ENCODE peak calls at places on chromosomes 6 and 20, in eight cellular contexts. One of them, this sample, is unnamed.

GRCh38 chr20:4329232-4329631 is 313.9 kb upstream of the RNF24 start:
- DNase-seq in CD4-positive, alpha-beta T cell: no peak
- DNase-seq in heart right ventricle: no peak
- DNase-seq in A549: peak
- DNase-seq in left ventricle myocardium inferior: no peak
- DNase-seq in mammary epithelial cell: no peak
- DNase-seq in pancreas: no peak
- DNase-seq in keratinocyte: no peak
- DNase-seq in this sample: no peak

GRCh38 chr6:170523256-170524187 is 29.6 kb downstream of the PSMB1 start:
- DNase-seq in CD4-positive, alpha-beta T cell: no peak
- DNase-seq in heart right ventricle: no peak
- DNase-seq in A549: no peak
- DNase-seq in left ventricle myocardium inferior: no peak
- DNase-seq in mammary epithelial cell: no peak
- DNase-seq in pancreas: no peak
- DNase-seq in keratinocyte: no peak
- DNase-seq in this sample: no peak

GRCh38 chr6:151430886-151431285 is 21.0 kb downstream of the RMND1 start:
- DNase-seq in CD4-positive, alpha-beta T cell: no peak
- DNase-seq in heart right ventricle: no peak
- DNase-seq in A549: no peak
- DNase-seq in left ventricle myocardium inferior: no peak
- DNase-seq in mammary epithelial cell: no peak
- DNase-seq in pancreas: no peak
- DNase-seq in keratinocyte: no peak
- DNase-seq in this sample: no peak

GRCh38 chr6:45923831-45924391 is 91.7 kb downstream of the CLIC5 start:
- DNase-seq in CD4-positive, alpha-beta T cell: no peak
- DNase-seq in heart right ventricle: no peak
- DNase-seq in A549: no peak
- DNase-seq in left ventricle myocardium inferior: no peak
- DNase-seq in mammary epithelial cell: peak
- DNase-seq in pancreas: no peak
- DNase-seq in keratinocyte: peak
- DNase-seq in this sample: no peak

GRCh38 chr6:161367472-161367871 is 93.6 kb upstream of the AGPAT4 start:
- DNase-seq in CD4-positive, alpha-beta T cell: no peak
- DNase-seq in heart right ventricle: no peak
- DNase-seq in A549: no peak
- DNase-seq in left ventricle myocardium inferior: no peak
- DNase-seq in mammary epithelial cell: no peak
- DNase-seq in pancreas: no peak
- DNase-seq in keratinocyte: no peak
- DNase-seq in this sample: no peak

GRCh38 chr6:20708367-20709124 is 174.3 kb downstream of the CDKAL1 start:
- DNase-seq in CD4-positive, alpha-beta T cell: no peak
- DNase-seq in heart right ventricle: no peak
- DNase-seq in A549: no peak
- DNase-seq in left ventricle myocardium inferior: no peak
- DNase-seq in mammary epithelial cell: peak
- DNase-seq in pancreas: no peak
- DNase-seq in keratinocyte: no peak
- DNase-seq in this sample: no peak

GRCh38 chr20:46011631-46012482 is 3.1 kb downstream of the MMP9 start:
- DNase-seq in CD4-positive, alpha-beta T cell: no peak
- DNase-seq in heart right ventricle: peak
- DNase-seq in A549: peak
- DNase-seq in left ventricle myocardium inferior: peak
- DNase-seq in mammary epithelial cell: no peak
- DNase-seq in pancreas: no peak
- DNase-seq in keratinocyte: no peak
- DNase-seq in this sample: peak

GRCh38 chr20:37071481-37071911 is 24.3 kb downstream of the RBL1 start:
- DNase-seq in CD4-positive, alpha-beta T cell: no peak
- DNase-seq in heart right ventricle: no peak
- DNase-seq in A549: no peak
- DNase-seq in left ventricle myocardium inferior: no peak
- DNase-seq in mammary epithelial cell: peak
- DNase-seq in pancreas: no peak
- DNase-seq in keratinocyte: peak
- DNase-seq in this sample: no peak

GRCh38 chr6:131740161-131740560 is 29.3 kb upstream of the CTAGE9 start:
- DNase-seq in CD4-positive, alpha-beta T cell: no peak
- DNase-seq in heart right ventricle: no peak
- DNase-seq in A549: no peak
- DNase-seq in left ventricle myocardium inferior: no peak
- DNase-seq in mammary epithelial cell: no peak
- DNase-seq in pancreas: no peak
- DNase-seq in keratinocyte: no peak
- DNase-seq in this sample: no peak

GRCh38 chr6:145367149-145367548 is 368.2 kb downstream of the EPM2A start:
- DNase-seq in CD4-positive, alpha-beta T cell: no peak
- DNase-seq in heart right ventricle: no peak
- DNase-seq in A549: no peak
- DNase-seq in left ventricle myocardium inferior: no peak
- DNase-seq in mammary epithelial cell: no peak
- DNase-seq in pancreas: no peak
- DNase-seq in keratinocyte: no peak
- DNase-seq in this sample: no peak

GRCh38 chr6:28212510-28213212 is 12.4 kb upstream of the ZSCAN9 start:
- DNase-seq in CD4-positive, alpha-beta T cell: no peak
- DNase-seq in heart right ventricle: no peak
- DNase-seq in A549: peak
- DNase-seq in left ventricle myocardium inferior: no peak
- DNase-seq in mammary epithelial cell: peak
- DNase-seq in pancreas: peak
- DNase-seq in keratinocyte: peak
- DNase-seq in this sample: peak

GRCh38 chr6:23728707-23729106 is 397.3 kb upstream of the NRSN1 start:
- DNase-seq in CD4-positive, alpha-beta T cell: no peak
- DNase-seq in heart right ventricle: no peak
- DNase-seq in A549: no peak
- DNase-seq in left ventricle myocardium inferior: no peak
- DNase-seq in mammary epithelial cell: no peak
- DNase-seq in pancreas: no peak
- DNase-seq in keratinocyte: no peak
- DNase-seq in this sample: no peak

GRCh38 chr6:137728386-137729349 is 138.4 kb upstream of the TNFAIP3 start:
- DNase-seq in CD4-positive, alpha-beta T cell: no peak
- DNase-seq in heart right ventricle: no peak
- DNase-seq in A549: no peak
- DNase-seq in left ventricle myocardium inferior: peak
- DNase-seq in mammary epithelial cell: peak
- DNase-seq in pancreas: peak
- DNase-seq in keratinocyte: peak
- DNase-seq in this sample: peak
- TF ChIP-seq CTCF in CD4-positive, alpha-beta T cell: no peak
- TF ChIP-seq CTCF in heart right ventricle: no peak
- TF ChIP-seq CTCF in A549: no peak
- TF ChIP-seq CTCF in left ventricle myocardium inferior: no peak
- TF ChIP-seq CTCF in mammary epithelial cell: no peak
- TF ChIP-seq CTCF in pancreas: no peak
- TF ChIP-seq CTCF in keratinocyte: no peak
- TF ChIP-seq CTCF in this sample: no peak

GRCh38 chr20:44496976-44497375 is 21.3 kb downstream of the TTPAL start:
- DNase-seq in CD4-positive, alpha-beta T cell: no peak
- DNase-seq in heart right ventricle: no peak
- DNase-seq in A549: peak
- DNase-seq in left ventricle myocardium inferior: no peak
- DNase-seq in mammary epithelial cell: peak
- DNase-seq in pancreas: no peak
- DNase-seq in keratinocyte: peak
- DNase-seq in this sample: peak

GRCh38 chr20:44494681-44495080 is 19.0 kb downstream of the TTPAL start:
- DNase-seq in CD4-positive, alpha-beta T cell: no peak
- DNase-seq in heart right ventricle: no peak
- DNase-seq in A549: no peak
- DNase-seq in left ventricle myocardium inferior: no peak
- DNase-seq in mammary epithelial cell: no peak
- DNase-seq in pancreas: no peak
- DNase-seq in keratinocyte: no peak
- DNase-seq in this sample: no peak

GRCh38 chr20:44495257-44495656 is 19.6 kb downstream of the TTPAL start:
- DNase-seq in CD4-positive, alpha-beta T cell: no peak
- DNase-seq in heart right ventricle: no peak
- DNase-seq in A549: no peak
- DNase-seq in left ventricle myocardium inferior: no peak
- DNase-seq in mammary epithelial cell: peak
- DNase-seq in pancreas: no peak
- DNase-seq in keratinocyte: peak
- DNase-seq in this sample: no peak

GRCh38 chr20:44494266-44494665 is 18.6 kb downstream of the TTPAL start:
- DNase-seq in CD4-positive, alpha-beta T cell: no peak
- DNase-seq in heart right ventricle: no peak
- DNase-seq in A549: no peak
- DNase-seq in left ventricle myocardium inferior: no peak
- DNase-seq in mammary epithelial cell: peak
- DNase-seq in pancreas: no peak
- DNase-seq in keratinocyte: no peak
- DNase-seq in this sample: no peak

DNA sequence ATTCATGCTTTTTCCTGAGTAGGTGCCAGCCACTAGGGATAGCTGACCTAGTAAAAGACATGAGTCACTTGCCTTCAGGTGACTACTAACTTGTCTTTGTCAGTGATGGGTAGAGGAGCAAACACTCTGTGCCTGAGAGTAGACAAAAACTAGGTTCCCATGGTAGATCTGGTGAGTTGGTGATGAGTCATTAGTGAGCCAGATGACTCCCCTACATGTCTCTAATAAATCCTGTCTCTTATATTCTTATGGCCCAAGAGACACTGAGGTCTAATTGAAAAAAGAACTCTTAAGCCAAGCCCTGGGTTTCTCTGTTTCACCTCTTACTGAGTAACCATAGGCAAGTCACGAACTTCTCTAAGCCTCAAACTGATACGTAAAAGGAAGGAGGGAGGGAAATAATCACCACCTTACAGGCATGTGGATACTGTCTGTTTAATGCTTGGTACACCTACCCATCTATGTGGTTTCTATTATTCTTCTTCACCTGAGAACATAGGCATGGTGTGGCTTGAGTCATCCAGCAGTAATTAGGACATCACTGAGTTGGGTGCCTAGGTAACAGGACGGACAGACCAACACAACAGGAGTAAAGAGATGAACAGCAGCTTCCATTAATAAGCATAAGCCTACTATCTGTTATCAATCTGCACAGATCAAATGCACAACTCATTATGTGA is 20.3 kb downstream of the TTPAL start:
- DNase-seq in CD4-positive, alpha-beta T cell: no peak
- DNase-seq in heart right ventricle: no peak
- DNase-seq in A549: peak
- DNase-seq in left ventricle myocardium inferior: no peak
- DNase-seq in mammary epithelial cell: peak
- DNase-seq in pancreas: no peak
- DNase-seq in keratinocyte: peak
- DNase-seq in this sample: no peak
- H3K27ac ChIP-seq in CD4-positive, alpha-beta T cell: no peak
- H3K27ac ChIP-seq in heart right ventricle: no peak
- H3K27ac ChIP-seq in A549: peak
- H3K27ac ChIP-seq in left ventricle myocardium inferior: no peak
- H3K27ac ChIP-seq in mammary epithelial cell: peak
- H3K27ac ChIP-seq in pancreas: no peak
- H3K27ac ChIP-seq in keratinocyte: peak
- H3K27ac ChIP-seq in this sample: peak

GRCh38 chr20:23090147-23090546 is 4.0 kb upstream of the CD93 start:
- DNase-seq in CD4-positive, alpha-beta T cell: no peak
- DNase-seq in heart right ventricle: no peak
- DNase-seq in A549: no peak
- DNase-seq in left ventricle myocardium inferior: no peak
- DNase-seq in mammary epithelial cell: no peak
- DNase-seq in pancreas: no peak
- DNase-seq in keratinocyte: no peak
- DNase-seq in this sample: no peak
- TF ChIP-seq CTCF in CD4-positive, alpha-beta T cell: no peak
- TF ChIP-seq CTCF in heart right ventricle: no peak
- TF ChIP-seq CTCF in A549: no peak
- TF ChIP-seq CTCF in left ventricle myocardium inferior: no peak
- TF ChIP-seq CTCF in mammary epithelial cell: no peak
- TF ChIP-seq CTCF in pancreas: no peak
- TF ChIP-seq CTCF in keratinocyte: no peak
- TF ChIP-seq CTCF in this sample: no peak

DNA sequence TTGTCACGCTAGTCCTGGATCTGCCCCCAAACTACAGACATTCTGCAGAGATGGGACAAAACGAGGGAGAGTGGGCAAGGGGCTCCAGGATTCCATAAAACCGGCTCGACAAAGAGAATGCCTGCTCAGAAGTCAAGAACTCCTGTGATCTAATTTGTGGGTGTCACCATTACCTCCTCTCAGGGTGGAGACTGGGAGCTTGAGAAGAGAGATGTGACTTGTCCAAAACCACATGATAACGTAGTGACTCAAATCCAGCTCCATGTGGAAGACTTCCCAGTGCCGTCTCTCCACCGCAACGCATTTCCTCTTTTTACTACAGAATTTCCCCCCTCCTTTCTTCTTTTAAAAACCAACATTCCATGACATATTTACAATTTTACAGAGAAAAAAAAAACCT is 44.3 kb downstream of the TRERF1 start:
- DNase-seq in CD4-positive, alpha-beta T cell: no peak
- DNase-seq in heart right ventricle: no peak
- DNase-seq in A549: no peak
- DNase-seq in left ventricle myocardium inferior: no peak
- DNase-seq in mammary epithelial cell: no peak
- DNase-seq in pancreas: no peak
- DNase-seq in keratinocyte: no peak
- DNase-seq in this sample: no peak
- H3K27ac ChIP-seq in CD4-positive, alpha-beta T cell: no peak
- H3K27ac ChIP-seq in heart right ventricle: peak
- H3K27ac ChIP-seq in A549: no peak
- H3K27ac ChIP-seq in left ventricle myocardium inferior: peak
- H3K27ac ChIP-seq in mammary epithelial cell: no peak
- H3K27ac ChIP-seq in pancreas: no peak
- H3K27ac ChIP-seq in keratinocyte: peak
- H3K27ac ChIP-seq in this sample: no peak

DNA sequence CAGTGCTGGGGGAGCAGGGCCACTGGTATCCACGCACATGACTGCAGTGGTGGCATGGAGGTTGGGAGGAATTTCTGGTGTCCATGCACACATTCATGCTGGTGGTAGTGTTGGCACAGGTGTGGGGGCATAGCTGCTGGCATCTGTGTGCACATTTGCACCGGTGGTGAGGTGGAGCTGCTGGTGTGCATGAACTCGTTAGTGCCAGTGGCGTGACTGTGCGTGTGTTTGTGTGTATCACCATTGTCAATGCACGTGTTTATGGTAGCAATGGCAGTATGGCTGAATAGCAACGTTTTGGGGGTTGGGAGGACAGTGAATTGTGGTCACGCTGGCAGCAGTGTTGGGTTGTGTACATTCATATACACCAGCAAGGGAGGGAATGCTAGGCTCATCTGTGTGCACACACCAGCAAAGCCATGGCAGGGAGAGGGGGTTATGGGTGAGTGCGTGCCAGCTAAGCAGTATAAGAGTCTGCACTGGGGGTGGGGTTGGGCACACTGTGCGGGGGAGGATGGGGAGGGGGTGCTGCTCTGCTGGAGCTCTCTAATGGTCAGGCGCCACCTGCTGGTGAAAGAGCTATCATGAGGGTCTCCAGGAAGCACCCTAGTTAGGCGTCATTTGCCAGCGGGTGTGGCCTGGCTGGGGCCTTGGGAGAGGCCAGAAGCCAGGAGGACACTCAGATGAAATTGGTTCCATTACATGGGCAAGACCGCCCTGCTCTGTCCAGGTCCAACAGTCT is 626.1 kb upstream of the ID4 start:
- DNase-seq in CD4-positive, alpha-beta T cell: no peak
- DNase-seq in heart right ventricle: peak
- DNase-seq in A549: no peak
- DNase-seq in left ventricle myocardium inferior: peak
- DNase-seq in mammary epithelial cell: no peak
- DNase-seq in pancreas: no peak
- DNase-seq in keratinocyte: no peak
- DNase-seq in this sample: no peak
- TF ChIP-seq CTCF in CD4-positive, alpha-beta T cell: no peak
- TF ChIP-seq CTCF in heart right ventricle: peak
- TF ChIP-seq CTCF in A549: no peak
- TF ChIP-seq CTCF in left ventricle myocardium inferior: peak
- TF ChIP-seq CTCF in mammary epithelial cell: no peak
- TF ChIP-seq CTCF in pancreas: peak
- TF ChIP-seq CTCF in keratinocyte: no peak
- TF ChIP-seq CTCF in this sample: no peak

This sample was measured in adrenal gland.